ENCODE peak calls at places on chromosomes 13 and 19, in five cellular contexts. One of them, this sample, is unnamed.
A peak's percentile ranks its signal among the peaks of the same experiment; 100 is the strongest.

GRCh38 chr19:3760871-3761361 is 576 bp downstream of the APBA3 start:
- DNase-seq in activated gamma-delta T cell treated with Interleukin-2 at 50 U/mL for 16 hours: no peak
- DNase-seq in posterior cingulate gyrus: no peak
- DNase-seq in NB4: no peak
- DNase-seq in activated CD4-positive, alpha-beta T cell treated with anti-CD3 and anti-CD28 coated beads, Interleukin-2, amount 50 U/mL, for 48 hours: peak; percentile 23
- DNase-seq in this sample: peak; percentile 10

GRCh38 chr13:33260168-33261098 is 25.1 kb downstream of the STARD13 start:
- DNase-seq in activated gamma-delta T cell treated with Interleukin-2 at 50 U/mL for 16 hours: no peak
- DNase-seq in NB4: no peak
- DNase-seq in posterior cingulate gyrus: no peak
- DNase-seq in activated CD4-positive, alpha-beta T cell treated with anti-CD3 and anti-CD28 coated beads, Interleukin-2, amount 50 U/mL, for 48 hours: no peak
- DNase-seq in this sample: no peak

GRCh38 chr19:45780448-45781281 is 1.6 kb downstream of the DMPK start:
- DNase-seq in activated CD4-positive, alpha-beta T cell treated with anti-CD3 and anti-CD28 coated beads, Interleukin-2, amount 50 U/mL, for 48 hours: no peak
- DNase-seq in posterior cingulate gyrus: no peak
- DNase-seq in activated gamma-delta T cell treated with Interleukin-2 at 50 U/mL for 16 hours: no peak
- DNase-seq in NB4: no peak
- DNase-seq in this sample: no peak

GRCh38 chr19:4910594-4911273 is 1.4 kb downstream of the UHRF1 start:
- DNase-seq in activated CD4-positive, alpha-beta T cell treated with anti-CD3 and anti-CD28 coated beads, Interleukin-2, amount 50 U/mL, for 48 hours: peak; percentile 42
- DNase-seq in posterior cingulate gyrus: no peak
- DNase-seq in activated gamma-delta T cell treated with Interleukin-2 at 50 U/mL for 16 hours: no peak
- DNase-seq in NB4: peak; percentile 82
- DNase-seq in this sample: peak; percentile 25

GRCh38 chr19:17886515-17886914 is 14.8 kb downstream of the SLC5A5 start:
- DNase-seq in posterior cingulate gyrus: no peak
- DNase-seq in activated gamma-delta T cell treated with Interleukin-2 at 50 U/mL for 16 hours: no peak
- DNase-seq in activated CD4-positive, alpha-beta T cell treated with anti-CD3 and anti-CD28 coated beads, Interleukin-2, amount 50 U/mL, for 48 hours: no peak
- DNase-seq in NB4: no peak
- DNase-seq in this sample: no peak

GRCh38 chr13:43300817-43301216 is 277.4 kb downstream of the DNAJC15 start:
- DNase-seq in activated CD4-positive, alpha-beta T cell treated with anti-CD3 and anti-CD28 coated beads, Interleukin-2, amount 50 U/mL, for 48 hours: no peak
- DNase-seq in posterior cingulate gyrus: no peak
- DNase-seq in NB4: no peak
- DNase-seq in activated gamma-delta T cell treated with Interleukin-2 at 50 U/mL for 16 hours: no peak
- DNase-seq in this sample: no peak

GRCh38 chr19:48943081-48943480 is 9.6 kb downstream of the DHDH start:
- DNase-seq in activated CD4-positive, alpha-beta T cell treated with anti-CD3 and anti-CD28 coated beads, Interleukin-2, amount 50 U/mL, for 48 hours: no peak
- DNase-seq in NB4: no peak
- DNase-seq in activated gamma-delta T cell treated with Interleukin-2 at 50 U/mL for 16 hours: no peak
- DNase-seq in posterior cingulate gyrus: no peak
- DNase-seq in this sample: no peak

GRCh38 chr19:5138606-5139594 is 170.0 kb downstream of the KDM4B start:
- DNase-seq in NB4: peak; percentile 96
- DNase-seq in activated CD4-positive, alpha-beta T cell treated with anti-CD3 and anti-CD28 coated beads, Interleukin-2, amount 50 U/mL, for 48 hours: peak; percentile 88
- DNase-seq in posterior cingulate gyrus: no peak
- DNase-seq in activated gamma-delta T cell treated with Interleukin-2 at 50 U/mL for 16 hours: peak; percentile 81
- DNase-seq in this sample: peak; percentile 67

GRCh38 chr13:75445717-75446529 is 36.0 kb downstream of the TBC1D4 start:
- DNase-seq in NB4: no peak
- DNase-seq in posterior cingulate gyrus: no peak
- DNase-seq in activated gamma-delta T cell treated with Interleukin-2 at 50 U/mL for 16 hours: no peak
- DNase-seq in activated CD4-positive, alpha-beta T cell treated with anti-CD3 and anti-CD28 coated beads, Interleukin-2, amount 50 U/mL, for 48 hours: no peak
- DNase-seq in this sample: no peak

GRCh38 chr13:41699759-41700158 is 242.4 kb downstream of the RGCC start:
- DNase-seq in activated CD4-positive, alpha-beta T cell treated with anti-CD3 and anti-CD28 coated beads, Interleukin-2, amount 50 U/mL, for 48 hours: no peak
- DNase-seq in NB4: no peak
- DNase-seq in posterior cingulate gyrus: no peak
- DNase-seq in activated gamma-delta T cell treated with Interleukin-2 at 50 U/mL for 16 hours: no peak
- DNase-seq in this sample: no peak

This sample was measured in activated naive CD4-positive, alpha-beta T cell treated with Interleukin-2 at 50 U/mL for 16 hours.